ENCODE peak calls at places on chromosomes 11 and 22, in six cellular contexts. One of them, this sample, is unnamed.

GRCh38 chr11:102572537-102573220 is 42.1 kb upstream of the MMP7 start:
- DNase-seq in H9: no peak
- DNase-seq in transverse colon: no peak
- DNase-seq in body of pancreas: no peak
- DNase-seq in mammary epithelial cell: no peak
- DNase-seq in nephron progenitor cell: no peak
- DNase-seq in this sample: no peak

GRCh38 chr11:130785376-130786110 is 130.7 kb downstream of the SNX19 start:
- DNase-seq in body of pancreas: no peak
- DNase-seq in H9: no peak
- DNase-seq in transverse colon: no peak
- DNase-seq in nephron progenitor cell: no peak
- DNase-seq in mammary epithelial cell: peak; percentile 54
- DNase-seq in this sample: peak; percentile 51

GRCh38 chr22:25759825-25760231 is 17.8 kb downstream of the MYO18B start:
- DNase-seq in mammary epithelial cell: peak; percentile 90
- DNase-seq in transverse colon: no peak
- DNase-seq in H9: no peak
- DNase-seq in body of pancreas: peak; percentile 30
- DNase-seq in nephron progenitor cell: no peak
- DNase-seq in this sample: peak; percentile 97

GRCh38 chr22:50361222-50361621 is 18.1 kb downstream of the PPP6R2 start:
- DNase-seq in nephron progenitor cell: no peak
- DNase-seq in body of pancreas: no peak
- DNase-seq in mammary epithelial cell: no peak
- DNase-seq in H9: no peak
- DNase-seq in transverse colon: no peak
- DNase-seq in this sample: no peak

GRCh38 chr22:22348127-22348814 is 103.7 kb downstream of the VPREB1 start:
- DNase-seq in H9: peak; percentile 64
- DNase-seq in nephron progenitor cell: no peak
- DNase-seq in body of pancreas: no peak
- DNase-seq in transverse colon: no peak
- DNase-seq in mammary epithelial cell: no peak
- DNase-seq in this sample: no peak

GRCh38 chr11:12587333-12587997 is 86.8 kb upstream of the TEAD1 start:
- DNase-seq in transverse colon: no peak
- DNase-seq in body of pancreas: peak; percentile 12
- DNase-seq in nephron progenitor cell: peak; percentile 8
- DNase-seq in mammary epithelial cell: peak; percentile 68
- DNase-seq in H9: peak; percentile 52
- DNase-seq in this sample: peak; percentile 68

GRCh38 chr11:127862406-127862805 is 725.0 kb downstream of the ETS1 start:
- DNase-seq in transverse colon: no peak
- DNase-seq in body of pancreas: no peak
- DNase-seq in nephron progenitor cell: no peak
- DNase-seq in mammary epithelial cell: peak; percentile 73
- DNase-seq in H9: no peak
- DNase-seq in this sample: peak; percentile 86

GRCh38 chr22:49853981-49854791 is 542 bp downstream of the ZBED4 start:
- DNase-seq in mammary epithelial cell: peak; percentile 29
- DNase-seq in nephron progenitor cell: peak; percentile 53
- DNase-seq in body of pancreas: peak; percentile 51
- DNase-seq in transverse colon: peak; percentile 50
- DNase-seq in H9: peak; percentile 38
- DNase-seq in this sample: peak; percentile 11

GRCh38 chr22:47384977-47385376 is 622.5 kb downstream of the TBC1D22A start:
- DNase-seq in H9: no peak
- DNase-seq in body of pancreas: peak; percentile 2
- DNase-seq in nephron progenitor cell: no peak
- DNase-seq in mammary epithelial cell: no peak
- DNase-seq in transverse colon: no peak
- DNase-seq in this sample: no peak

GRCh38 chr11:35173011-35173511 is 34.1 kb downstream of the CD44 start:
- DNase-seq in body of pancreas: peak; percentile 68
- DNase-seq in transverse colon: peak; percentile 66
- DNase-seq in nephron progenitor cell: no peak
- DNase-seq in mammary epithelial cell: no peak
- DNase-seq in H9: no peak
- DNase-seq in this sample: no peak

GRCh38 chr22:28978158-28978557 is 83.5 kb downstream of the C22orf31 start:
- DNase-seq in body of pancreas: peak; percentile 22
- DNase-seq in transverse colon: no peak
- DNase-seq in nephron progenitor cell: no peak
- DNase-seq in H9: no peak
- DNase-seq in mammary epithelial cell: peak; percentile 80
- DNase-seq in this sample: no peak

GRCh38 chr11:48001438-48002021 is 21.2 kb downstream of the PTPRJ start:
- DNase-seq in H9: no peak
- DNase-seq in transverse colon: peak; percentile 57
- DNase-seq in body of pancreas: no peak
- DNase-seq in nephron progenitor cell: no peak
- DNase-seq in mammary epithelial cell: no peak
- DNase-seq in this sample: no peak

GRCh38 chr22:21038405-21038804 is 6.0 kb upstream of the SLC7A4 start:
- DNase-seq in nephron progenitor cell: no peak
- DNase-seq in H9: no peak
- DNase-seq in body of pancreas: no peak
- DNase-seq in mammary epithelial cell: no peak
- DNase-seq in transverse colon: no peak
- DNase-seq in this sample: no peak

GRCh38 chr22:48898524-48899377 is 928.9 kb downstream of the BRD1 start:
- DNase-seq in transverse colon: no peak
- DNase-seq in body of pancreas: no peak
- DNase-seq in mammary epithelial cell: no peak
- DNase-seq in nephron progenitor cell: no peak
- DNase-seq in H9: peak; percentile 15
- DNase-seq in this sample: no peak

GRCh38 chr11:235180-235997 is 753 bp downstream of the SIRT3 start:
- DNase-seq in body of pancreas: no peak
- DNase-seq in H9: no peak
- DNase-seq in transverse colon: no peak
- DNase-seq in nephron progenitor cell: no peak
- DNase-seq in mammary epithelial cell: no peak
- DNase-seq in this sample: no peak

GRCh38 chr11:100706179-100706578 is 19.1 kb downstream of the ARHGAP42 start:
- DNase-seq in body of pancreas: no peak
- DNase-seq in nephron progenitor cell: no peak
- DNase-seq in mammary epithelial cell: no peak
- DNase-seq in transverse colon: no peak
- DNase-seq in H9: no peak
- DNase-seq in this sample: no peak

GRCh38 chr22:50251472-50252054 is 498 bp upstream of the HDAC10 start:
- DNase-seq in body of pancreas: no peak
- DNase-seq in transverse colon: no peak
- DNase-seq in mammary epithelial cell: no peak
- DNase-seq in nephron progenitor cell: no peak
- DNase-seq in H9: no peak
- DNase-seq in this sample: no peak

GRCh38 chr11:35927730-35928129 is 16.1 kb upstream of the LDLRAD3 start:
- DNase-seq in nephron progenitor cell: no peak
- DNase-seq in body of pancreas: peak; percentile 86
- DNase-seq in mammary epithelial cell: peak; percentile 94
- DNase-seq in transverse colon: peak; percentile 42
- DNase-seq in H9: no peak
- DNase-seq in this sample: peak; percentile 93

GRCh38 chr11:36110698-36111410 is 167.0 kb downstream of the LDLRAD3 start:
- DNase-seq in transverse colon: no peak
- DNase-seq in mammary epithelial cell: no peak
- DNase-seq in nephron progenitor cell: no peak
- DNase-seq in H9: no peak
- DNase-seq in body of pancreas: no peak
- DNase-seq in this sample: no peak

GRCh38 chr11:95365346-95365745 is 134.3 kb upstream of the SESN3 start:
- DNase-seq in nephron progenitor cell: no peak
- DNase-seq in transverse colon: no peak
- DNase-seq in body of pancreas: no peak
- DNase-seq in H9: no peak
- DNase-seq in mammary epithelial cell: no peak
- DNase-seq in this sample: no peak

GRCh38 chr11:59283825-59284772 is 71.4 kb upstream of the MPEG1 start:
- DNase-seq in body of pancreas: peak; percentile 49
- DNase-seq in mammary epithelial cell: peak; percentile 31
- DNase-seq in nephron progenitor cell: peak; percentile 34
- DNase-seq in H9: peak; percentile 50
- DNase-seq in transverse colon: peak; percentile 45
- DNase-seq in this sample: no peak

GRCh38 chr11:41982975-41983374 is 523.5 kb upstream of the LRRC4C start:
- DNase-seq in body of pancreas: no peak
- DNase-seq in mammary epithelial cell: no peak
- DNase-seq in nephron progenitor cell: no peak
- DNase-seq in H9: no peak
- DNase-seq in transverse colon: no peak
- DNase-seq in this sample: no peak

GRCh38 chr22:23119492-23120414 is 22.0 kb downstream of the RSPH14 start:
- DNase-seq in nephron progenitor cell: no peak
- DNase-seq in body of pancreas: no peak
- DNase-seq in H9: no peak
- DNase-seq in mammary epithelial cell: no peak
- DNase-seq in transverse colon: no peak
- DNase-seq in this sample: no peak

GRCh38 chr11:117830674-117831351 is 6.3 kb upstream of the FXYD2 start:
- DNase-seq in nephron progenitor cell: no peak
- DNase-seq in transverse colon: peak; percentile 4
- DNase-seq in mammary epithelial cell: no peak
- DNase-seq in H9: peak; percentile 21
- DNase-seq in body of pancreas: no peak
- DNase-seq in this sample: no peak

GRCh38 chr11:35483131-35483800 is 42.1 kb downstream of the PAMR1 start:
- DNase-seq in H9: no peak
- DNase-seq in body of pancreas: no peak
- DNase-seq in transverse colon: no peak
- DNase-seq in mammary epithelial cell: no peak
- DNase-seq in nephron progenitor cell: no peak
- DNase-seq in this sample: no peak

GRCh38 chr11:115154355-115154736 is 349.9 kb downstream of the CADM1 start:
- DNase-seq in transverse colon: no peak
- DNase-seq in H9: no peak
- DNase-seq in nephron progenitor cell: no peak
- DNase-seq in mammary epithelial cell: no peak
- DNase-seq in body of pancreas: no peak
- DNase-seq in this sample: no peak

GRCh38 chr11:115155978-115156377 is 348.2 kb downstream of the CADM1 start:
- DNase-seq in mammary epithelial cell: no peak
- DNase-seq in H9: no peak
- DNase-seq in nephron progenitor cell: no peak
- DNase-seq in transverse colon: no peak
- DNase-seq in body of pancreas: no peak
- DNase-seq in this sample: no peak

GRCh38 chr11:115159122-115159665 is 345.0 kb downstream of the CADM1 start:
- DNase-seq in body of pancreas: no peak
- DNase-seq in mammary epithelial cell: no peak
- DNase-seq in nephron progenitor cell: no peak
- DNase-seq in transverse colon: no peak
- DNase-seq in H9: no peak
- DNase-seq in this sample: no peak

GRCh38 chr11:115157247-115157646 is 347.0 kb downstream of the CADM1 start:
- DNase-seq in body of pancreas: no peak
- DNase-seq in nephron progenitor cell: no peak
- DNase-seq in transverse colon: no peak
- DNase-seq in H9: no peak
- DNase-seq in mammary epithelial cell: no peak
- DNase-seq in this sample: no peak

DNA sequence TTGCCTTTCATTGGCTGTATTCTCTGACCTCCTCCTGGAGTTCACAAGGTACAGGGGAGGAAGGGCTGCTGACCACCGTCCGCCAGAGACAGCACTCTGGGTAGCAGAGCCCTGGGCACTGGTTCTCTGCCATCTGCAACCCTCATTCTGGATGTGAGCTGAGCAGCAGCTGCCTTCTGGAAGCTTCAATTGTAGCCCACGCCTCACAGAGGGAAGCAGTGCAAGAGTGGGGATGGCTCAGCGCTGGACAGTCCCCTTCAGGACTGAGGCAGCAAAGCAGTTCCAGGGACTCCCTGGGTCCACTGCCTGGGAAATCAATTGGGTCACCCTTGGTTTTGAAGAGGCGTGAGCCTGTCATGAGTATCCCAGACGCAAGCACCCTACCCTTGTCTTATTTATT is 346.2 kb downstream of the CADM1 start:
- DNase-seq in transverse colon: no peak
- DNase-seq in mammary epithelial cell: no peak
- DNase-seq in H9: no peak
- DNase-seq in nephron progenitor cell: no peak
- DNase-seq in body of pancreas: no peak
- DNase-seq in this sample: no peak
- TF ChIP-seq CTCF in transverse colon: no peak
- TF ChIP-seq CTCF in mammary epithelial cell: no peak
- TF ChIP-seq CTCF in H9: no peak
- TF ChIP-seq CTCF in nephron progenitor cell: no peak
- TF ChIP-seq CTCF in body of pancreas: no peak
- TF ChIP-seq CTCF in this sample: no peak

GRCh38 chr22:17093081-17093480 is 8.3 kb downstream of the IL17RA start:
- DNase-seq in H9: no peak
- DNase-seq in nephron progenitor cell: no peak
- DNase-seq in mammary epithelial cell: no peak
- DNase-seq in transverse colon: no peak
- DNase-seq in body of pancreas: no peak
- DNase-seq in this sample: no peak

GRCh38 chr22:17097062-17097461 is 12.3 kb downstream of the IL17RA start:
- DNase-seq in mammary epithelial cell: no peak
- DNase-seq in transverse colon: no peak
- DNase-seq in H9: no peak
- DNase-seq in nephron progenitor cell: no peak
- DNase-seq in body of pancreas: no peak
- DNase-seq in this sample: no peak

GRCh38 chr22:17097701-17098100 is 12.9 kb downstream of the IL17RA start:
- DNase-seq in body of pancreas: no peak
- DNase-seq in nephron progenitor cell: no peak
- DNase-seq in mammary epithelial cell: no peak
- DNase-seq in transverse colon: no peak
- DNase-seq in H9: no peak
- DNase-seq in this sample: no peak

GRCh38 chr22:17096095-17096494 is 11.3 kb downstream of the IL17RA start:
- DNase-seq in body of pancreas: no peak
- DNase-seq in H9: no peak
- DNase-seq in transverse colon: no peak
- DNase-seq in nephron progenitor cell: no peak
- DNase-seq in mammary epithelial cell: no peak
- DNase-seq in this sample: no peak

GRCh38 chr22:17095538-17095937 is 10.7 kb downstream of the IL17RA start:
- DNase-seq in body of pancreas: no peak
- DNase-seq in nephron progenitor cell: peak; percentile 32
- DNase-seq in transverse colon: no peak
- DNase-seq in H9: no peak
- DNase-seq in mammary epithelial cell: no peak
- DNase-seq in this sample: no peak
- TF ChIP-seq CTCF in body of pancreas: no peak
- TF ChIP-seq CTCF in nephron progenitor cell: peak; percentile 41
- TF ChIP-seq CTCF in transverse colon: no peak
- TF ChIP-seq CTCF in H9: peak; percentile 78
- TF ChIP-seq CTCF in mammary epithelial cell: no peak
- TF ChIP-seq CTCF in this sample: peak; percentile 27

GRCh38 chr11:4551346-4551979 is 6.5 kb downstream of the OR52M1 start:
- DNase-seq in transverse colon: no peak
- DNase-seq in mammary epithelial cell: no peak
- DNase-seq in nephron progenitor cell: no peak
- DNase-seq in H9: peak; percentile 30
- DNase-seq in body of pancreas: no peak
- DNase-seq in this sample: no peak
- TF ChIP-seq CTCF in transverse colon: no peak
- TF ChIP-seq CTCF in mammary epithelial cell: peak; percentile 47
- TF ChIP-seq CTCF in nephron progenitor cell: no peak
- TF ChIP-seq CTCF in H9: peak; percentile 68
- TF ChIP-seq CTCF in body of pancreas: no peak
- TF ChIP-seq CTCF in this sample: peak; percentile 51

GRCh38 chr11:72727521-72727920 is 24.7 kb downstream of the ARAP1 start:
- DNase-seq in body of pancreas: no peak
- DNase-seq in H9: no peak
- DNase-seq in nephron progenitor cell: no peak
- DNase-seq in transverse colon: no peak
- DNase-seq in mammary epithelial cell: no peak
- DNase-seq in this sample: no peak
- TF ChIP-seq CTCF in body of pancreas: no peak
- TF ChIP-seq CTCF in H9: no peak
- TF ChIP-seq CTCF in nephron progenitor cell: no peak
- TF ChIP-seq CTCF in transverse colon: no peak
- TF ChIP-seq CTCF in mammary epithelial cell: no peak
- TF ChIP-seq CTCF in this sample: no peak